ENCODE peak calls at places on chromosomes 11 and 22, in ten cellular contexts. One of them, this sample, is unnamed.

GRCh38 chr11:45913514-45913913 is 4.2 kb downstream of the PEX16 start:
- DNase-seq in neuronal stem cell: no peak
- DNase-seq in right atrium auricular region: no peak
- DNase-seq in thyroid gland: no peak
- DNase-seq in pancreas: no peak
- DNase-seq in lung: no peak
- DNase-seq in left ventricle myocardium inferior: no peak
- DNase-seq in PC-3: no peak
- DNase-seq in psoas muscle: no peak
- DNase-seq in stomach: no peak
- DNase-seq in this sample: no peak

GRCh38 chr22:41863472-41863871 is 30.6 kb downstream of the SREBF2 start:
- DNase-seq in neuronal stem cell: no peak
- DNase-seq in right atrium auricular region: no peak
- DNase-seq in thyroid gland: no peak
- DNase-seq in pancreas: no peak
- DNase-seq in lung: no peak
- DNase-seq in left ventricle myocardium inferior: no peak
- DNase-seq in PC-3: no peak
- DNase-seq in psoas muscle: no peak
- DNase-seq in stomach: no peak
- DNase-seq in this sample: no peak

GRCh38 chr11:12841946-12842630 is 167.0 kb upstream of the RASSF10 start:
- DNase-seq in neuronal stem cell: no peak
- DNase-seq in right atrium auricular region: no peak
- DNase-seq in thyroid gland: peak; percentile 54
- DNase-seq in pancreas: peak; percentile 54
- DNase-seq in lung: no peak
- DNase-seq in left ventricle myocardium inferior: no peak
- DNase-seq in PC-3: peak; percentile 42
- DNase-seq in psoas muscle: no peak
- DNase-seq in stomach: no peak
- DNase-seq in this sample: no peak

GRCh38 chr11:105448703-105449079 is 161.2 kb upstream of the GRIA4 start:
- DNase-seq in neuronal stem cell: no peak
- DNase-seq in right atrium auricular region: no peak
- DNase-seq in thyroid gland: no peak
- DNase-seq in pancreas: no peak
- DNase-seq in lung: no peak
- DNase-seq in left ventricle myocardium inferior: no peak
- DNase-seq in PC-3: no peak
- DNase-seq in psoas muscle: no peak
- DNase-seq in stomach: no peak
- DNase-seq in this sample: no peak

GRCh38 chr11:57641011-57641410 is 8.7 kb downstream of the YPEL4 start:
- DNase-seq in neuronal stem cell: no peak
- DNase-seq in right atrium auricular region: no peak
- DNase-seq in thyroid gland: peak; percentile 74
- DNase-seq in pancreas: no peak
- DNase-seq in lung: no peak
- DNase-seq in left ventricle myocardium inferior: no peak
- DNase-seq in PC-3: no peak
- DNase-seq in psoas muscle: peak; percentile 20
- DNase-seq in stomach: no peak
- DNase-seq in this sample: no peak

GRCh38 chr22:32839776-32840571 is 38.5 kb downstream of the TIMP3 start:
- DNase-seq in neuronal stem cell: no peak
- DNase-seq in right atrium auricular region: no peak
- DNase-seq in thyroid gland: peak; percentile 80
- DNase-seq in pancreas: no peak
- DNase-seq in lung: no peak
- DNase-seq in left ventricle myocardium inferior: peak; percentile 44
- DNase-seq in PC-3: no peak
- DNase-seq in psoas muscle: no peak
- DNase-seq in stomach: no peak
- DNase-seq in this sample: no peak

GRCh38 chr11:115456019-115456418 is 48.2 kb downstream of the CADM1 start:
- DNase-seq in neuronal stem cell: no peak
- DNase-seq in right atrium auricular region: no peak
- DNase-seq in thyroid gland: no peak
- DNase-seq in pancreas: no peak
- DNase-seq in lung: no peak
- DNase-seq in left ventricle myocardium inferior: no peak
- DNase-seq in PC-3: no peak
- DNase-seq in psoas muscle: no peak
- DNase-seq in stomach: no peak
- DNase-seq in this sample: no peak

GRCh38 chr11:46248270-46249102 is 29.0 kb upstream of the CREB3L1 start:
- DNase-seq in neuronal stem cell: no peak
- DNase-seq in right atrium auricular region: no peak
- DNase-seq in thyroid gland: no peak
- DNase-seq in pancreas: no peak
- DNase-seq in lung: no peak
- DNase-seq in left ventricle myocardium inferior: no peak
- DNase-seq in PC-3: peak; percentile 87
- DNase-seq in psoas muscle: no peak
- DNase-seq in stomach: no peak
- DNase-seq in this sample: no peak

GRCh38 chr11:112656772-112657428 is 304.3 kb upstream of the NCAM1 start:
- DNase-seq in neuronal stem cell: no peak
- DNase-seq in right atrium auricular region: no peak
- DNase-seq in thyroid gland: no peak
- DNase-seq in pancreas: no peak
- DNase-seq in lung: no peak
- DNase-seq in left ventricle myocardium inferior: no peak
- DNase-seq in PC-3: peak; percentile 12
- DNase-seq in psoas muscle: peak; percentile 31
- DNase-seq in stomach: no peak
- DNase-seq in this sample: no peak

DNA sequence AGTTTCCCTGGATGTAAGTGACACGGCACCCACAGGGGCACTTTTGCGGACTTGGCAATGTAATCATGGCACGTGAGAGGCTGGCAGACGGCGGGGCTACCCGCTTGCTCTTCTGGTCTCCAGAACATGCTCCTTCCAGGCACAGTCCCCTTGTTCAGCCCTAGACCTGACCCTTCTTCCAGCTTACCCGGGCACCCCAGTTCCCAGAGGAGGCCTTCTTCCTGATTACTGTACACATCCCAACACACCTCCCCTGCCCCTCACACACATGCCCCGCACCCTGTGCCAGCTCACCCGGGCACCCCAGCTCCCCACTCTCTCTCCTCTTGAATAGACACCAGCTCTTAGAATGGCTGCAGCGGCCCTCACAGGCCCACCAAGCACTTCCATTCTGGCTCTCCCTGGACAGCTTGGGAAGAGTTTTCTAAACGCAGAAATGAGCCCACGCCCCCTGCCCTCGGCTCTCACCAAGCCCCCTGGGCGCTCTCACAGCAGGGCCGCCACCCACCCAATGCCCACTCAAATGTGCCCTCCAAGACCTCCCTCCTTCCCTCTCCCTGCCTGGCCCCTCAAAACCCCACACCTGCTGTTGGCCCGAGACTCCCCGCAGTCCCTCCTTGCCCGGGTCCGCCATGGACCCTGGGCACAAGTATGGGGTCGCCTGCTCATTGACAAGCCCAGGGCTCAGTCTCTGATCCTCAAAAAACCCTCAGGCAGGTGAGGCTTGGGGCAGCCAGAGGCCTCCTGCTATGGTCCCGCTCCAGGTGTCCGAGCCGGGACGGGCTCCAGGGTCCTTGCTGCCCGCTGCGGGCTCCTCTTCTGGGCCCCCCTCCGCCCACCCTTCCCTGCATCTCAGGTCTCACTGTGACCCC is 88.5 kb downstream of the WNT7B start:
- DNase-seq in neuronal stem cell: no peak
- DNase-seq in right atrium auricular region: no peak
- DNase-seq in thyroid gland: no peak
- DNase-seq in pancreas: no peak
- DNase-seq in lung: no peak
- DNase-seq in left ventricle myocardium inferior: no peak
- DNase-seq in PC-3: no peak
- DNase-seq in psoas muscle: peak; percentile 1
- DNase-seq in stomach: no peak
- DNase-seq in this sample: no peak
- H3K27ac ChIP-seq in neuronal stem cell: peak overlapping the region; percentile 96
- H3K27ac ChIP-seq in right atrium auricular region: no peak overlapping the region
- H3K27ac ChIP-seq in thyroid gland: no peak overlapping the region
- H3K27ac ChIP-seq in pancreas: no peak overlapping the region
- H3K27ac ChIP-seq in lung: no peak overlapping the region
- H3K27ac ChIP-seq in left ventricle myocardium inferior: no peak overlapping the region
- H3K27ac ChIP-seq in PC-3: peak overlapping the region; percentile 40
- H3K27ac ChIP-seq in psoas muscle: no peak overlapping the region
- H3K27ac ChIP-seq in stomach: no peak overlapping the region
- H3K27ac ChIP-seq in this sample: no peak overlapping the region

GRCh38 chr11:58744988-58745704 is 13.4 kb upstream of the GLYAT start:
- DNase-seq in neuronal stem cell: no peak
- DNase-seq in right atrium auricular region: no peak
- DNase-seq in thyroid gland: no peak
- DNase-seq in pancreas: no peak
- DNase-seq in lung: no peak
- DNase-seq in left ventricle myocardium inferior: no peak
- DNase-seq in PC-3: no peak
- DNase-seq in psoas muscle: no peak
- DNase-seq in stomach: no peak
- DNase-seq in this sample: no peak
- H3K27ac ChIP-seq in neuronal stem cell: no peak overlapping the region
- H3K27ac ChIP-seq in right atrium auricular region: no peak overlapping the region
- H3K27ac ChIP-seq in thyroid gland: no peak overlapping the region
- H3K27ac ChIP-seq in pancreas: no peak overlapping the region
- H3K27ac ChIP-seq in lung: no peak overlapping the region
- H3K27ac ChIP-seq in left ventricle myocardium inferior: no peak overlapping the region
- H3K27ac ChIP-seq in PC-3: no peak overlapping the region
- H3K27ac ChIP-seq in psoas muscle: no peak overlapping the region
- H3K27ac ChIP-seq in stomach: no peak overlapping the region
- H3K27ac ChIP-seq in this sample: no peak overlapping the region

DNA sequence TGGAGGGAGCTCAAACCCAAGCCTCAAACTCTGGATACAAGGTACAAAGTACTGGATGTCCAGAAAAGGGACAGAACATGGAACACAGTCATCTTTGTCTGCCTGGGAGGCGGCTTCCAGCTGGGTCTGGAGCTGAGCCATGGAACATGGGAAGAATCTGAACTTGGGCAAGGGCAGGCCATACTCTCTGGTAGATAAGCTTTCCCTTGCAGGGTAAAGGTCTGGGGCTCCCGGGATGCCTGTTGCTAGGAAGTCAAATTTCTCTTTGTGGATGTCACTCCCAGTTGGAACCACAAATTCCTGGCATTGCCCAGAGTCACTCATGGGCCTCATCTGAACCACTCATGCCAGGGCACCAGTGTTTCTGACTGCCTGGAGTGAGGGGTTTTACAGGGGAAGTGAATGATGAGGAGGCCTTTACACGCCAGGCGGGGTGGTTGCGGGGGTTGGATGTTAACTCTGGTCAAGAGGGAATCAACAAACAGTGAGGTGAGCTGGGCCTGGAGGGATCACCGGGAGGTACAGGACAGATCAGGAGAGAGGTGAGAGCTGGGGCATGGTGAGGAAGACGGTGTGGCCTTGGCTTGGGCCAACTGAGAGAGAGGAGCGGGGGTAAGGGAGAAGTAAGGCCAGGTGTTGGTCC is 5.7 kb downstream of the FTH1 start:
- DNase-seq in neuronal stem cell: no peak
- DNase-seq in right atrium auricular region: peak; percentile 90
- DNase-seq in thyroid gland: peak; percentile 40
- DNase-seq in pancreas: no peak
- DNase-seq in lung: no peak
- DNase-seq in left ventricle myocardium inferior: peak; percentile 78
- DNase-seq in PC-3: peak; percentile 35
- DNase-seq in psoas muscle: peak; percentile 56
- DNase-seq in stomach: peak; percentile 67
- DNase-seq in this sample: peak; percentile 74
- H3K27ac ChIP-seq in neuronal stem cell: no peak overlapping the region
- H3K27ac ChIP-seq in right atrium auricular region: peak overlapping the region; percentile 99
- H3K27ac ChIP-seq in thyroid gland: peak overlapping the region; percentile 11
- H3K27ac ChIP-seq in pancreas: no peak overlapping the region
- H3K27ac ChIP-seq in lung: peak overlapping the region; percentile 71
- H3K27ac ChIP-seq in left ventricle myocardium inferior: peak overlapping the region; percentile 100
- H3K27ac ChIP-seq in PC-3: no peak overlapping the region
- H3K27ac ChIP-seq in psoas muscle: peak overlapping the region; percentile 16
- H3K27ac ChIP-seq in stomach: peak overlapping the region; percentile 99
- H3K27ac ChIP-seq in this sample: peak overlapping the region; percentile 98

GRCh38 chr11:126281666-126282175 is 1.2 kb upstream of the TIRAP start:
- DNase-seq in neuronal stem cell: no peak
- DNase-seq in right atrium auricular region: no peak
- DNase-seq in thyroid gland: no peak
- DNase-seq in pancreas: no peak
- DNase-seq in lung: no peak
- DNase-seq in left ventricle myocardium inferior: no peak
- DNase-seq in PC-3: no peak
- DNase-seq in psoas muscle: no peak
- DNase-seq in stomach: no peak
- DNase-seq in this sample: no peak

GRCh38 chr11:126282361-126282741 is 542 bp upstream of the TIRAP start:
- DNase-seq in neuronal stem cell: no peak
- DNase-seq in right atrium auricular region: peak; percentile 74
- DNase-seq in thyroid gland: peak; percentile 40
- DNase-seq in pancreas: peak; percentile 34
- DNase-seq in lung: peak; percentile 45
- DNase-seq in left ventricle myocardium inferior: peak; percentile 62
- DNase-seq in PC-3: peak; percentile 34
- DNase-seq in psoas muscle: peak; percentile 56
- DNase-seq in stomach: peak; percentile 34
- DNase-seq in this sample: peak; percentile 19

GRCh38 chr11:126280595-126280994 is 2.3 kb upstream of the TIRAP start:
- DNase-seq in neuronal stem cell: no peak
- DNase-seq in right atrium auricular region: no peak
- DNase-seq in thyroid gland: no peak
- DNase-seq in pancreas: no peak
- DNase-seq in lung: no peak
- DNase-seq in left ventricle myocardium inferior: no peak
- DNase-seq in PC-3: no peak
- DNase-seq in psoas muscle: no peak
- DNase-seq in stomach: no peak
- DNase-seq in this sample: no peak

GRCh38 chr11:126282742-126283591 is at the start of gene TIRAP:
- DNase-seq in neuronal stem cell: no peak
- DNase-seq in right atrium auricular region: no peak
- DNase-seq in thyroid gland: peak; percentile 71
- DNase-seq in pancreas: peak; percentile 69
- DNase-seq in lung: peak; percentile 69
- DNase-seq in left ventricle myocardium inferior: peak; percentile 79
- DNase-seq in PC-3: peak; percentile 59
- DNase-seq in psoas muscle: peak; percentile 78
- DNase-seq in stomach: peak; percentile 73
- DNase-seq in this sample: peak; percentile 42

DNA sequence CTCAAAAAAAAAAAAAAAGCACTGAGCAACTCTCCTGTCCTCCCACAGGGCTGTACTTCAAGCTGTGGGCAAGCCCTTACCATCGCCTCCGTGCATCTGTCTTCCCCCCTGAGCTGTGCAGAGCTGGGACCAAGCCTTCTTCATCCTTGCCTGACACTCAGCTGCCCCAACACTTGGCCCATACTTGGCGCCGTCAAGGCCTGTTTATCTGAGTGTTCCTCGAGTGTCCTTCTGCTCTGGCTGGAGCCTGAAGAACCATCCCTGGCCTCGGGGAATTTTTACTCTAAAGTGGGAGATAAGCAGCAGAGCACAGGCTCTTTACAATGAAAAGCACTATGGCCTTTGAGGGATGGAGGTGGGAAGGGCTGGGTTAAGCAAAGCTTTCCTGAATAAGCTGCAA is 1.6 kb upstream of the TIRAP start:
- DNase-seq in neuronal stem cell: no peak
- DNase-seq in right atrium auricular region: no peak
- DNase-seq in thyroid gland: peak; percentile 31
- DNase-seq in pancreas: no peak
- DNase-seq in lung: peak; percentile 57
- DNase-seq in left ventricle myocardium inferior: no peak
- DNase-seq in PC-3: no peak
- DNase-seq in psoas muscle: no peak
- DNase-seq in stomach: no peak
- DNase-seq in this sample: no peak
- H3K27ac ChIP-seq in neuronal stem cell: no peak overlapping the region
- H3K27ac ChIP-seq in right atrium auricular region: no peak overlapping the region
- H3K27ac ChIP-seq in thyroid gland: no peak overlapping the region
- H3K27ac ChIP-seq in pancreas: no peak overlapping the region
- H3K27ac ChIP-seq in lung: no peak overlapping the region
- H3K27ac ChIP-seq in left ventricle myocardium inferior: no peak overlapping the region
- H3K27ac ChIP-seq in PC-3: no peak overlapping the region
- H3K27ac ChIP-seq in psoas muscle: no peak overlapping the region
- H3K27ac ChIP-seq in stomach: peak overlapping the region; percentile 91
- H3K27ac ChIP-seq in this sample: no peak overlapping the region

This sample was measured in substantia nigra.